ENCODE peak calls at places on chromosomes 12 and 14, in ten cellular contexts. E, I, V, M, L, T, Z, D, R and C are unnamed samples. For H3K9me3, the result is how much of the 10 kb centered on the place peaks cover.

GRCh38 chr12:56457817-56458216 is 3.4 kb upstream of the MIP start:
- DNase-seq in I (no peak), M (no peak), R (no peak), Z (peak), T (no peak), L (no peak), V (no peak), D (no peak), E (no peak), C (no peak)

GRCh38 chr12:4947297-4947696 is 37.6 kb downstream of the KCNA1 start:
- DNase-seq in E (no peak), D (no peak), L (no peak), M (no peak), T (no peak), Z (no peak), R (no peak), I (no peak), V (no peak), C (no peak)

GRCh38 chr12:112446008-112446725 is 27.4 kb downstream of the PTPN11 start:
- DNase-seq in T (no peak), M (no peak), V (no peak), Z (no peak), L (no peak), R (no peak), I (no peak), E (peak), D (no peak), C (no peak)

GRCh38 chr14:78154827-78155226 is 15.3 kb upstream of the NRXN3 start:
- DNase-seq in L (no peak), M (no peak), Z (no peak), V (no peak), D (peak), E (peak), I (no peak), R (no peak), T (peak), C (no peak)

GRCh38 chr14:86055512-86055911 is 525.6 kb downstream of the FLRT2 start:
- DNase-seq in R (no peak), T (peak), E (no peak), Z (no peak), D (no peak), L (no peak), M (no peak), V (peak), I (no peak), C (no peak)

GRCh38 chr14:98956616-98957015 is 315.4 kb downstream of the BCL11B start:
- DNase-seq in E (no peak), I (no peak), L (no peak), D (no peak), V (no peak), T (no peak), Z (no peak), M (no peak), R (no peak), C (no peak)

GRCh38 chr14:91356218-91356763 is 61.3 kb downstream of the CCDC88C start:
- DNase-seq in V (no peak), E (no peak), R (no peak), L (no peak), T (no peak), D (no peak), M (no peak), Z (no peak), I (no peak), C (no peak)

GRCh38 chr12:2052861-2053674 is at the start of gene CACNA1C:
- DNase-seq in I (peak), R (peak), Z (peak), V (peak), E (no peak), L (peak), M (no peak), T (peak), D (peak), C (peak)

GRCh38 chr12:114744696-114745095 is 60.7 kb upstream of the TBX3 start:
- DNase-seq in I (no peak), M (no peak), R (peak), V (peak), D (no peak), E (no peak), Z (no peak), L (no peak), T (no peak), C (peak)

GRCh38 chr12:34398366-34398705 is 376.0 kb downstream of the ALG10 start:
- DNase-seq in T (no peak), Z (peak), D (peak), R (peak), M (no peak), I (peak), L (peak), V (no peak), E (peak), C (peak)

GRCh38 chr12:115541891-115542361 is 735.6 kb downstream of the MED13L start:
- DNase-seq in I (no peak), D (no peak), L (no peak), T (no peak), E (no peak), Z (no peak), M (no peak), V (no peak), R (no peak), C (no peak)

GRCh38 chr14:87679094-87679493 is 313.9 kb downstream of the GALC start:
- DNase-seq in L (no peak), R (no peak), M (no peak), T (no peak), E (no peak), Z (no peak), V (no peak), I (no peak), D (no peak), C (no peak)

GRCh38 chr12:11861864-11862600 is 208.7 kb upstream of the BCL2L14 start:
- DNase-seq in T (no peak), Z (no peak), M (no peak), D (no peak), I (no peak), E (no peak), L (no peak), V (no peak), R (no peak), C (no peak)

GRCh38 chr12:52494518-52494917 is 1.5 kb upstream of the KRT6A start:
- DNase-seq in Z (peak), R (peak), L (no peak), D (no peak), I (no peak), E (no peak), V (no peak), M (no peak), T (no peak), C (peak)

GRCh38 chr14:44887596-44887955 is 74.2 kb downstream of the KLHL28 start:
- DNase-seq in V (no peak), R (no peak), Z (no peak), D (no peak), T (no peak), I (no peak), M (no peak), L (no peak), E (no peak), C (no peak)

GRCh38 chr14:104285483-104285790 is 147.1 kb downstream of the KIF26A start:
- DNase-seq in L (no peak), R (peak), V (no peak), M (no peak), D (no peak), I (no peak), Z (peak), T (no peak), E (no peak), C (no peak)
- H3K9me3 ChIP-seq in L (under half), R (under half), V (half or more), M (under half), D (under half), I (under half), Z (under half), T (under half), E (under half), C (under half)

DNA sequence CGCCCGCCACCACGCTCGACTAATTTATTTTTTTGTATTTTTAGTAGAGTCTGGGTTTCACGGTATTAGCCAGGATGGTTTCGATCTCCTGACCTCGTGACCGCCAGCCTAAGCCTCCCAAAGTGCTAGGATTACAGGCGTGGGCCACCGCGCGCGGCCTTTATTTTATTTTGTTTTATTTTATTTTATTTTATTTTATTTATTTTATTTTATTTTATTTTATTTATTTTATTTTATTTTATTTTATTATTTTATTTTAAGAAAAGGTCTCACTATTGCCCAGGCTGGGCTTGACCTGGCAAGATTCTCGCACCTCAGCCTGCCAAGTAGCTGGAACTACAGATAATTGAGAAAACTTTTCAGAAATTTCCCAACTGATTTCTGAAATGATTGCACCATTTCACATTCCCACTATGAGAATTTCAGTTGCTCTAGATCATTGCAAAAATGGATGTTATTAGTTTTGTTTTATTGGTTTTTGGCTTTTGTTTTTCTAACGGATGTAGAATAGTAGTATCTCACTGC is 358.3 kb downstream of the SLC6A15 start:
- DNase-seq in Z (no peak), L (no peak), T (no peak), V (no peak), D (no peak), I (no peak), E (no peak), M (no peak), R (no peak), C (no peak)
- TF ChIP-seq CTCF in Z (no peak), L (no peak), T (no peak), V (no peak), D (no peak), I (no peak), E (no peak), M (no peak), R (no peak), C (no peak)

GRCh38 chr12:29152223-29152868 is 3.3 kb downstream of the FAR2 start:
- DNase-seq in D (no peak), L (no peak), T (no peak), Z (no peak), R (no peak), M (no peak), V (no peak), E (peak), I (no peak), C (no peak)

GRCh38 chr12:29149691-29150382 is 759 bp downstream of the FAR2 start:
- DNase-seq in Z (no peak), D (peak), R (no peak), I (no peak), V (no peak), T (no peak), L (peak), E (peak), M (no peak), C (no peak)

GRCh38 chr12:29146201-29146600 is 2.9 kb upstream of the FAR2 start:
- DNase-seq in V (no peak), T (no peak), L (no peak), Z (no peak), D (no peak), R (no peak), E (no peak), I (no peak), M (no peak), C (no peak)

GRCh38 chr12:29148065-29148957 is 767 bp upstream of the FAR2 start:
- DNase-seq in I (no peak), M (no peak), T (peak), E (peak), D (peak), L (peak), R (no peak), V (no peak), Z (no peak), C (peak)

DNA sequence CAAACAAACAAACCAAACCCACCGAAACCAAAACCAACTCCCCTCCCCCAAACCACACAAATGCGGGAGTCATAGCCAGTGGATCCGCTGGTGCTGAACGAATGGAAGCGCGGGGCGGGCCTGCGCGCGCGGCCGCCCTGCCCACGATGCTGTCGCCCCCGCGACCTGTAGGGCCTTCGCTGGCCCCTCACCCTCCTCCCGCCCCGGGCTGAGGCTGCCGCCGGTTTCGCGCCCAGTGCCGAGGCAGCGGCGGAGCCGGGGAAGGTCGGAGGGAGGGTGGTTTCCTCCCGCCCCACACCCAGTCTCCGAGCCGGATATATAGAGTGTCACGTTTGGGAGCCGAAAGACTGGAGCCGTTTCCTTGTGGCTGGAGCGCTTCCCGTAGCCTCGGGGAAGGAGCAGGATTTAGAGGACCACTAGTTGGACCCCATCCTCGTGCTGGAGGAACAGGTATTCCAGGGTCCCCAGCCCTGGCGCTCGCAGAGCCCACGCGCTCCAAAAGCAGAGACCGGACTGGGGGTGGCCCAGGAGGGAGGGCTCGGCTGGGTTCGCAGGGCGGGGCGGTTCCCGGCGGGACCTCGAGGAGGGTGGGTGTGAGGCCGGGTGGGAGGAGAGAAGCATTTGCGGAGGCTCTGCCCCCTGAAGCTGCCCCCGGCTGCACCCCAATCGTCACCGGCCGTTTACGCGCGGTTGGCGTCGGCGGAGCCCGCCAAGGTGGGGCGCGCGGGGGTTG is at the start of gene FAR2:
- DNase-seq in R (no peak), V (no peak), I (no peak), M (no peak), Z (no peak), E (peak), L (peak), T (peak), D (peak), C (peak)
- TF ChIP-seq POLR2A in R (no peak), V (no peak), I (no peak), M (peak), Z (no peak), E (peak), L (no peak), T (no peak), D (peak), C (no peak)

DNA sequence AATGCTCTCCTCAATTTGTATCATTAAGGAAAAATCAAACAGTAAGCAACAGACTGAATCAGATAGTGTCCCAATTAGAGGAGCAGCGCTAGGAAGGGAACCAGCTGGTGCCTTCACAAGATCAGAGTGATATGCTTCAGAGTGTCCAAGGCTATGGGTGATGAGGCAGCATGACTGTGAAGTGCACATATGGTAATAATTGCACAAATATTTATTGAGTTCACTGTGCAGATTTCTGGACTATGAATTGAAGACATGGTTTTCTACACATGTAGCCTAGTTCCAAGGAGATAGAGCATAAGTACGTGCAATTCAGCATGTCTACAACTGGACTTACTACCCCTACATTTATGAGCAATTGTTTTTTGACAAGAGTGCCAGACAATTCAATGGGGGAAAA is 78.8 kb upstream of the EVL start:
- DNase-seq in M (no peak), I (no peak), R (no peak), D (no peak), Z (no peak), T (no peak), L (no peak), V (peak), E (no peak), C (no peak)
- H3K9me3 ChIP-seq in M (under half), I (under half), R (under half), D (under half), Z (under half), T (under half), L (under half), V (under half), E (under half), C (under half)

GRCh38 chr12:57488397-57489156 is 709 bp downstream of the MARS1 start:
- DNase-seq in E (no peak), V (peak), D (no peak), M (no peak), L (no peak), Z (no peak), R (no peak), I (no peak), T (no peak), C (no peak)

GRCh38 chr12:57487597-57488396 is at the start of gene MARS1:
- DNase-seq in T (peak), M (peak), V (peak), L (peak), I (peak), E (peak), R (peak), Z (peak), D (peak), C (peak)

GRCh38 chr12:57489157-57489641 is 1.3 kb downstream of the MARS1 start:
- DNase-seq in E (no peak), R (no peak), L (no peak), T (no peak), D (no peak), Z (no peak), V (peak), I (no peak), M (no peak), C (no peak)

GRCh38 chr12:57490126-57490525 is 2.3 kb downstream of the MARS1 start:
- DNase-seq in E (no peak), D (no peak), L (no peak), I (no peak), T (no peak), Z (no peak), V (no peak), M (no peak), R (no peak), C (no peak)

DNA sequence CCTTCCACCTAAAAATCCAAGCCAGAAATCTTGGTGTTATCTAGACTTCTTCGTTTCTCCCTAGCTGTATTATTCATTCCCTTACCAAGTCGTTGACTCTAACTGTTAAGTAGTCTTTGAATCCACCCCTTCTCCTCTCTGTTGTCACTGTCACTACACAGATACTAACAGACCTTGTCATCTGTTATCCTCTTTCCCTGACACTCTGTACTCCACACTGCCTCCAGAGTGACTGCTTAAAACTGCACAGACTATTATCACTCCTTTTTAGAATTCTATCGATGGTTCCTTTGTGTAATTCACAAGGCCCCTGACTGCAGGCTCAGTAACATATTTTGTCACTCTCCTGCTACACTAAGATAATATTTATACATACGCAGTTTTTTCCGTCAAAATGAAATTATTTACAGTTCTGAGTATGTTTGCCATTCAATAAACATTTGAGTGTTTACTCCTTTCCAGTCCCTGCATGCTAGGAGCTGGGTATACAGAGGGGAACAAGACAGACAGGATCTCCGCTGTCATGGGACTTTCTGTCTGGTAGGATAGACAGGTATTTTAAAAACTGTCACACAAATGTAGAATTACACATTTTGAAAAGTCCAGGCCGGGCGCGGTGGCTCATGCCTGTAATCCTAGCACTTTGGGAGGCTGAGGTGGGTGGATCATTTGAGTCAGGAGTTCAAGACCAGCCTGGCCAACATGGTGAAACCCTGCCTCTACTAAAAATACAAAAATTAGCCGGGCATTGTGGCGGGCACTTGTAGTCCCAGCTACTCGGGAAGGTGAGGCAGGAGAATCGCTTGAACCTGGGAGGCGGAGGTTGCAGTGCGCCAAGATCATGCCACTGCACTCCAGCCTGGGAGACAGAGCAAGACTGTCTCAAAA is 3.8 kb downstream of the MARS1 start:
- DNase-seq in L (no peak), R (no peak), Z (no peak), M (no peak), I (no peak), E (no peak), V (no peak), D (no peak), T (peak), C (no peak)
- TF ChIP-seq CTCF in L (no peak), R (no peak), Z (no peak), M (peak), I (no peak), E (peak), V (peak), D (no peak), T (no peak), C (no peak)